ENCODE peak calls at places on chromosomes 2 and 18, in eight cellular contexts. M is T-cell, N is posterior vena cava, P is COR-L47, Z is GDM1, O is dorsolateral prefrontal cortex, E is anterior cingulate cortex, S is hypothalamus. W is an unnamed sample.
A peak's percentile ranks its signal among the peaks of the same experiment; 100 is the strongest.

GRCh38 chr2:201232125-201232815 is 28.1 kb upstream of the CASP8 start:
- DNase-seq in E (peak; percentile 40), P (peak; percentile 96), S (no peak), M (peak; percentile 91), O (peak; percentile 74), N (peak; percentile 92), Z (peak; percentile 91), W (peak; percentile 79)

GRCh38 chr2:209368924-209369323 is 54.9 kb upstream of the MAP2 start:
- DNase-seq in S (no peak), Z (no peak), M (no peak), P (no peak), E (no peak), N (no peak), O (no peak), W (peak; percentile 45)

GRCh38 chr2:240510513-240511210 is 47.1 kb downstream of the ANKMY1 start:
- DNase-seq in M (no peak), N (no peak), S (no peak), O (no peak), E (no peak), Z (no peak), P (no peak), W (no peak)

GRCh38 chr18:44715841-44716240 is 35.2 kb downstream of the SETBP1 start:
- DNase-seq in O (no peak), P (peak; percentile 82), N (no peak), E (no peak), S (no peak), Z (no peak), M (no peak), W (peak; percentile 81)

GRCh38 chr2:579961-580360 is 97.2 kb downstream of the TMEM18 start:
- DNase-seq in N (no peak), S (no peak), M (no peak), Z (no peak), P (no peak), O (no peak), E (no peak), W (peak; percentile 3)

GRCh38 chr2:140502951-140503630 is 1627.7 kb downstream of the LRP1B start:
- DNase-seq in Z (no peak), E (no peak), N (no peak), S (no peak), M (no peak), P (no peak), O (no peak), W (no peak)

GRCh38 chr2:152890746-152891145 is 172.3 kb downstream of the ARL6IP6 start:
- DNase-seq in Z (no peak), P (peak; percentile 82), O (no peak), S (no peak), N (no peak), E (peak; percentile 19), M (no peak), W (peak; percentile 65)

GRCh38 chr18:76686737-76687231 is 135.6 kb upstream of the ZNF236 start:
- DNase-seq in O (peak; percentile 76), N (peak; percentile 89), P (peak; percentile 80), M (no peak), E (peak; percentile 62), Z (peak; percentile 3), S (no peak), W (peak; percentile 52)

GRCh38 chr2:71607490-71607889 is 154.1 kb downstream of the DYSF start:
- DNase-seq in O (peak; percentile 54), M (no peak), S (no peak), P (no peak), E (no peak), N (peak; percentile 48), Z (no peak), W (no peak)

GRCh38 chr2:42572297-42573081 is 4.1 kb downstream of the MTA3 start:
- DNase-seq in Z (no peak), E (no peak), O (no peak), S (no peak), M (no peak), P (no peak), N (no peak), W (no peak)

GRCh38 chr2:118177932-118178331 is 89.7 kb downstream of the INSIG2 start:
- DNase-seq in E (no peak), N (no peak), S (no peak), O (no peak), P (no peak), Z (no peak), M (no peak), W (no peak)

GRCh38 chr2:1614564-1614963 is 129.8 kb downstream of the PXDN start:
- DNase-seq in O (no peak), S (no peak), Z (no peak), E (no peak), M (no peak), P (no peak), N (no peak), W (no peak)

GRCh38 chr2:74849228-74849892 is 15.4 kb downstream of the HK2 start:
- DNase-seq in M (peak; percentile 60), N (no peak), Z (peak; percentile 66), P (no peak), O (no peak), E (no peak), S (no peak), W (no peak)

GRCh38 chr2:118557791-118558190 is 289.7 kb downstream of the EN1 start:
- DNase-seq in Z (no peak), E (no peak), O (no peak), N (no peak), M (no peak), P (no peak), S (no peak), W (no peak)

GRCh38 chr2:55553321-55553720 is 33.8 kb downstream of the CFAP36 start:
- DNase-seq in P (no peak), S (no peak), O (no peak), Z (no peak), M (no peak), N (no peak), E (no peak), W (no peak)

GRCh38 chr2:157508676-157509075 is 64.8 kb upstream of the CYTIP start:
- DNase-seq in E (no peak), O (no peak), N (no peak), S (no peak), Z (no peak), M (no peak), P (no peak), W (no peak)

GRCh38 chr2:30208453-30208852 is 22.9 kb upstream of the LBH start:
- DNase-seq in N (no peak), E (peak; percentile 54), Z (peak; percentile 30), S (no peak), O (peak; percentile 70), M (no peak), P (peak; percentile 45), W (peak; percentile 45)

GRCh38 chr2:122575076-122575475 is 819.6 kb downstream of the TSN start:
- DNase-seq in O (no peak), P (no peak), N (no peak), Z (no peak), E (no peak), S (no peak), M (no peak), W (no peak)

GRCh38 chr2:206211657-206212255 is 52.1 kb downstream of the EEF1B2 start:
- DNase-seq in P (no peak), Z (no peak), O (no peak), N (no peak), E (no peak), M (no peak), S (no peak), W (no peak)

GRCh38 chr2:231260442-231260841 is 62.0 kb downstream of the ARMC9 start:
- DNase-seq in N (no peak), S (no peak), Z (no peak), P (no peak), M (no peak), O (no peak), E (no peak), W (no peak)

GRCh38 chr18:56035546-56035945 is 447.6 kb upstream of the TCF4 start:
- DNase-seq in E (no peak), Z (no peak), M (no peak), N (no peak), S (no peak), O (no peak), P (no peak), W (no peak)

GRCh38 chr2:29628882-29629281 is 292.5 kb downstream of the ALK start:
- DNase-seq in S (no peak), E (no peak), O (no peak), N (no peak), P (no peak), Z (no peak), M (no peak), W (no peak)

GRCh38 chr18:74982946-74983635 is 225.8 kb downstream of the PTGR3 start:
- DNase-seq in E (no peak), M (no peak), Z (no peak), O (no peak), N (no peak), S (no peak), P (peak; percentile 98), W (peak; percentile 71)

GRCh38 chr2:47072018-47072691 is 83.0 kb downstream of the STPG4 start:
- DNase-seq in S (peak; percentile 52), Z (no peak), O (peak; percentile 93), P (no peak), N (peak; percentile 97), E (peak; percentile 78), M (no peak), W (no peak)

GRCh38 chr2:176642074-176642473 is 372.8 kb downstream of the MTX2 start:
- DNase-seq in N (no peak), M (no peak), Z (no peak), E (no peak), P (no peak), S (no peak), O (no peak), W (no peak)

GRCh38 chr2:200305797-200306718 is at the start of gene SPATS2L:
- DNase-seq in S (peak; percentile 58), M (peak; percentile 18), Z (no peak), N (peak; percentile 94), E (peak; percentile 63), O (peak; percentile 60), P (no peak), W (peak; percentile 23)